ENCODE peak calls at places on chromosomes 13 and 19, in four cellular contexts. M, A, K and X are unnamed samples.

GRCh38 chr13:28333204-28333900 is 161.6 kb downstream of the FLT1 start:
- DNase-seq in M (no peak), A (no peak), K (no peak), X (no peak)

GRCh38 chr13:95497307-95497943 is 55.1 kb upstream of the CLDN10 start:
- DNase-seq in M (no peak), A (no peak), K (peak; percentile 26), X (no peak)

GRCh38 chr13:44434441-44435141 is 61.0 kb downstream of the SERP2 start:
- DNase-seq in M (no peak), A (no peak), K (no peak), X (no peak)

GRCh38 chr13:72384186-72384823 is 343.1 kb downstream of the MZT1 start:
- DNase-seq in M (peak; percentile 31), A (no peak), K (no peak), X (no peak)

GRCh38 chr13:50581586-50582196 is 261.8 kb downstream of the DLEU7 start:
- DNase-seq in M (no peak), A (no peak), K (no peak), X (no peak)

GRCh38 chr13:99265823-99266426 is 7.7 kb upstream of the GPR18 start:
- DNase-seq in M (peak; percentile 81), A (no peak), K (no peak), X (no peak)

GRCh38 chr19:29841209-29841558 is 29.4 kb downstream of the CCNE1 start:
- DNase-seq in M (peak; percentile 7), A (no peak), K (no peak), X (no peak)

GRCh38 chr13:70189981-70190380 is 81.7 kb upstream of the KLHL1 start:
- DNase-seq in M (no peak), A (no peak), K (no peak), X (no peak)

GRCh38 chr13:79674765-79675515 is 194.0 kb downstream of the NDFIP2 start:
- DNase-seq in M (no peak), A (no peak), K (no peak), X (no peak)

GRCh38 chr19:30479231-30479630 is 107.0 kb downstream of the ZNF536 start:
- DNase-seq in M (no peak), A (no peak), K (no peak), X (no peak)

GRCh38 chr13:44470623-44471562 is 97.3 kb downstream of the SERP2 start:
- DNase-seq in M (peak; percentile 61), A (no peak), K (no peak), X (no peak)

GRCh38 chr13:26682606-26683005 is 78.0 kb downstream of the GPR12 start:
- DNase-seq in M (no peak), A (no peak), K (no peak), X (no peak)

GRCh38 chr13:84655677-84656076 is 773.4 kb upstream of the SLITRK1 start:
- DNase-seq in M (peak; percentile 52), A (no peak), K (no peak), X (no peak)

GRCh38 chr19:42280761-42281174 is 11.7 kb downstream of the CIC start:
- DNase-seq in M (no peak), A (no peak), K (peak; percentile 35), X (no peak)

GRCh38 chr19:39645800-39646411 is 9.8 kb upstream of the LGALS16 start:
- DNase-seq in M (peak; percentile 33), A (no peak), K (no peak), X (no peak)

GRCh38 chr13:111034811-111035210 is 80.3 kb upstream of the ARHGEF7 start:
- DNase-seq in M (peak; percentile 72), A (no peak), K (no peak), X (no peak)

GRCh38 chr13:24274452-24274971 is 34.9 kb upstream of the C1QTNF9 start:
- DNase-seq in M (peak; percentile 44), A (peak; percentile 71), K (peak; percentile 36), X (no peak)

GRCh38 chr13:75485286-75486062 is 3.5 kb upstream of the TBC1D4 start:
- DNase-seq in M (peak; percentile 71), A (no peak), K (no peak), X (no peak)

GRCh38 chr19:1523412-1524205 is at the start of gene PLK5:
- DNase-seq in M (no peak), A (no peak), K (no peak), X (no peak)

GRCh38 chr19:42401365-42402303 is 11.5 kb upstream of the CNFN start:
- DNase-seq in M (peak; percentile 84), A (peak; percentile 66), K (peak; percentile 74), X (peak; percentile 59)

GRCh38 chr13:60662595-60662994 is 265.6 kb downstream of the TDRD3 start:
- DNase-seq in M (no peak), A (no peak), K (no peak), X (no peak)